ENCODE peak calls at places on chromosomes 12 and 14, in four cellular contexts. G is GM12878, I is IMR-90, N is DND-41. F is an unnamed sample.

GRCh38 chr14:64409509-64409908 is 21.4 kb downstream of the MTHFD1 start:
- DNase-seq in G (no peak), I (no peak), N (no peak), F (no peak)

GRCh38 chr14:69547701-69548348 is 26.8 kb downstream of the CCDC177 start:
- DNase-seq in G (no peak), I (no peak), N (no peak), F (no peak)

GRCh38 chr12:38586652-38587219 is 270.2 kb downstream of the ALG10B start:
- DNase-seq in G (no peak), I (no peak), N (no peak), F (no peak)

GRCh38 chr12:92929957-92930356 is 862 bp upstream of the EEA1 start:
- DNase-seq in G (no peak), I (no peak), N (no peak), F (peak)

GRCh38 chr14:44404021-44404420 is 103.1 kb downstream of the FSCB start:
- DNase-seq in G (no peak), I (no peak), N (no peak), F (no peak)

GRCh38 chr12:23648546-23648945 is 300.9 kb downstream of the SOX5 start:
- DNase-seq in G (no peak), I (no peak), N (no peak), F (no peak)

GRCh38 chr14:76546426-76547221 is 170.7 kb downstream of the ESRRB start:
- DNase-seq in G (no peak), I (no peak), N (peak), F (no peak)

GRCh38 chr12:3432176-3432742 is 58.7 kb upstream of the PRMT8 start:
- DNase-seq in G (no peak), I (no peak), N (peak), F (peak)

GRCh38 chr12:111296906-111297463 is 71.9 kb downstream of the PHETA1 start:
- DNase-seq in G (no peak), I (no peak), N (no peak), F (no peak)

GRCh38 chr14:50051106-50051505 is 65.3 kb downstream of the VCPKMT start:
- DNase-seq in G (no peak), I (no peak), N (no peak), F (no peak)

GRCh38 chr14:69582829-69583228 is 8.2 kb upstream of the CCDC177 start:
- DNase-seq in G (no peak), I (no peak), N (no peak), F (no peak)

GRCh38 chr12:63056649-63057048 is 94.4 kb downstream of the AVPR1A start:
- DNase-seq in G (no peak), I (no peak), N (no peak), F (no peak)

GRCh38 chr14:51869426-51870113 is 9.2 kb downstream of the GNG2 start:
- DNase-seq in G (no peak), I (no peak), N (no peak), F (no peak)

GRCh38 chr12:11607313-11608081 is 42.0 kb upstream of the ETV6 start:
- DNase-seq in G (no peak), I (peak), N (no peak), F (no peak)

GRCh38 chr12:8658361-8658760 is 4.3 kb downstream of the MFAP5 start:
- DNase-seq in G (no peak), I (peak), N (no peak), F (no peak)

GRCh38 chr14:103194256-103195045 is 71.2 kb downstream of the TNFAIP2 start:
- DNase-seq in G (no peak), I (peak), N (no peak), F (no peak)

GRCh38 chr12:3530548-3530947 is 39.5 kb downstream of the PRMT8 start:
- DNase-seq in G (no peak), I (no peak), N (no peak), F (no peak)

GRCh38 chr12:47651368-47652254 is 54.2 kb downstream of the RPAP3 start:
- DNase-seq in G (peak), I (peak), N (peak), F (peak)

GRCh38 chr14:102015045-102015685 is 50.8 kb downstream of the DYNC1H1 start:
- DNase-seq in G (no peak), I (peak), N (no peak), F (no peak)

GRCh38 chr12:125755512-125755911 is 690.3 kb downstream of the AACS start:
- DNase-seq in G (no peak), I (no peak), N (no peak), F (no peak)

GRCh38 chr14:104787736-104788532 is 7.6 kb downstream of the AKT1 start:
- DNase-seq in G (no peak), I (no peak), N (no peak), F (no peak)

GRCh38 chr12:49967042-49967776 is 5.5 kb downstream of the AQP5 start:
- DNase-seq in G (peak), I (peak), N (peak), F (peak)

GRCh38 chr14:91898256-91898843 is 31.0 kb upstream of the TC2N start:
- DNase-seq in G (no peak), I (no peak), N (no peak), F (no peak)

GRCh38 chr12:53955036-53955775 is 503 bp downstream of the HOXC12 start:
- DNase-seq in G (no peak), I (no peak), N (no peak), F (no peak)

GRCh38 chr14:103052407-103052806 is 4.9 kb downstream of the CDC42BPB start:
- DNase-seq in G (peak), I (no peak), N (no peak), F (no peak)

GRCh38 chr14:77917802-77918201 is 117.9 kb downstream of the ADCK1 start:
- DNase-seq in G (no peak), I (no peak), N (no peak), F (no peak)

GRCh38 chr12:69331846-69332684 is 16.1 kb upstream of the LYZ start:
- DNase-seq in G (no peak), I (no peak), N (no peak), F (no peak)

DNA sequence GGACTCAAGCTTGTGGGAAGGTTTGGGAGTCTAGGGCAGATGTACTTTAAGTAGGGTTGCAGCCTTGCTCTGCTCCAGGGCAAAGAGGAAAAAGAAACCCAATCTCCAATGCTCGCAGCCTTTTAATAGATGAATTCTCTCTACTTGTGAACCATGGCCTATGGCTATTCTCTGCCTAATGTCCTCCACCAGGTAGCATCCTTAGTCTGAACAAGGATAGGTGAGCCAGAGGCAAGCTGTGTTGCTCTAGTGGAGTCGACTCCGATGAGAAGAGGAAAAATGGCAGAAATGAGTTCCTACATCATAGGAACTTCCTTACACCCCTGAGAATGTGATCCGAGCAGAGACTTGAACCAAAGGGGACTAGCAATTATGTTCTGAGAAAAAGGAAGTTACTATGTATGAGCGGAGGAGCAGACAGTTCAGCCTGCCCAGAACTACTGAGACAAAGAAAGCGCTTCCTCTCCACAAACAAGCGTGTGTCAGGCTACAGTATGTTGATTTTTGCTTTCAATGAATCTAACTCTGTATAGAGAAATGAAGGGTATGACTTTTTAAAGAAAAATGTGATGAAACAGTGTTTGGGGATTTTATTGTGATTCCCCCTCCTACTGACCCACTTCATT is 153.6 kb upstream of the ARID2 start:
- DNase-seq in G (peak), I (no peak), N (no peak), F (no peak)
- H3K9ac ChIP-seq in G (no peak), I (no peak), N (no peak), F (no peak)

GRCh38 chr14:71692496-71692895 is 239.7 kb upstream of the RGS6 start:
- DNase-seq in G (no peak), I (peak), N (no peak), F (no peak)
- H3K27ac ChIP-seq in G (no peak), I (no peak), N (peak), F (no peak)

GRCh38 chr12:124713041-124713435 is 145.6 kb upstream of the NCOR2 start:
- DNase-seq in G (peak), I (no peak), N (no peak), F (no peak)

GRCh38 chr12:124718052-124718451 is 145.6 kb downstream of the SCARB1 start:
- DNase-seq in G (no peak), I (no peak), N (no peak), F (no peak)

GRCh38 chr12:124713436-124714082 is 146.1 kb upstream of the NCOR2 start:
- DNase-seq in G (peak), I (peak), N (peak), F (peak)

GRCh38 chr12:124716208-124717141 is 147.2 kb downstream of the SCARB1 start:
- DNase-seq in G (no peak), I (no peak), N (no peak), F (no peak)

GRCh38 chr12:124715121-124715990 is 147.9 kb upstream of the NCOR2 start:
- DNase-seq in G (no peak), I (peak), N (no peak), F (no peak)
- H3K9ac ChIP-seq in G (no peak), I (no peak), N (no peak), F (no peak)

DNA sequence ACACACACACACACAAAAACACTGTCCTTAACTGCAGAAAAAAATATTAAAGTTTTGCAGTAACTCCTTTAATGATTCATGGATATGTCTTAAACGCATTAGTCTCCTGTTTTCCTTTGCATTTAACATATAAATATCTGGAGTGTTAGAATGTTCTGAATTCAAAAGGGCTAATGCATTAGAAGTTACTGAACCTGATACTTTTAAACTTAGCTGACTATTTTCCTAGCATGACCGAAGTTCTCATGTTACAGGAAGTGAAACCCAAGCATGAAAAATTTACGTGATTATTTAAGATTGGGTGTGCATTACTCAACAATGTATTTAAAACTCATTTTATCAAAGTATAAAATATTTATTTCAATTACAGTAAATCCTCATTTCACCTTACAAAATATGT is 791.2 kb downstream of the FLRT2 start:
- DNase-seq in G (no peak), I (peak), N (no peak), F (peak)
- H3K27ac ChIP-seq in G (no peak), I (no peak), N (peak), F (peak)

GRCh38 chr12:87812711-87813110 is 216.5 kb downstream of the C12orf50 start:
- DNase-seq in G (no peak), I (no peak), N (no peak), F (no peak)
- H3K9ac ChIP-seq in G (no peak), I (no peak), N (no peak), F (no peak)

DNA sequence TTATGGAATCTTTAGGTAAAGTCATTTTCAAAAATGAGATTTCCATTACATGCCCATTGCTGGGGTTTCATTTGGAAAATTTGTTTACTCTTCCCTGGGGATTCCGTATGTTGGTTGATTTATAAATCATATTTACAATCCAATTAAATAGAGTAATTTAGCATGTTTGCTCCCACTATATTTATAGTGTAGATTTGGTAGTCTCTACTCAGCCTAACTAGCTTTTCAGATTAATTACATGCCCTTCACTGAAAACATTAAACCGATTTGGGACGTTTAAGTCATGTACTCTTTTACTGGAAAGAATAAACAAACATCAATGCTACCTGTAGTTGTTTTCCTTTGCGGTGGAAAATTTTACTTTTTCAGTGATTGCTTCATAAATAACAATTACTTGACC is 10.4 kb downstream of the PAX9 start:
- DNase-seq in G (no peak), I (no peak), N (no peak), F (no peak)
- H3K27ac ChIP-seq in G (no peak), I (no peak), N (no peak), F (no peak)

GRCh38 chr12:120472521-120472920 is 3.0 kb upstream of the SRSF9 start:
- DNase-seq in G (no peak), I (peak), N (no peak), F (no peak)
- H3K9ac ChIP-seq in G (no peak), I (no peak), N (no peak), F (no peak)

DNA sequence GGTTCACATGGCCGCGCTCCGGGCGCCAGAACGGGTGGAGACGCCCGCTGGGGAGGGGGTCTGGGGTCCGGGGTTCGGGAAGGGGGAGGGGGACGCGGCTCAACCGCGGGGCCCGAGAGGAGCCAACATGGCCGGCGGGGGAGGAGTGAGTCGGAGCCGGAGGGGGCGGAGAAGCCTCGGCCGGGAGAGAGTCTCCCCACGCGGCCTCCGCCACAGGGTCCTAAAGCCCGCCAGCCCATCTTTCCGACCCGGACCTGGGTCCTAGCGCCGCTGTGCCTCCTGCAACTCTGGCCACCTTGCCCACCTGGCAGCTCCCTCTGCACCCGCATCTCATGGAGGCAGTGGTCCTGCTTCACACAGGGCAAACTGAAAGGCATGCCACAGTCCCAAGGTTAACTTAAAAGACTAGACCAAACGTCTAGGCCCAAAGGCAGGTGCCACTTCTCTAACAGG is at the start of gene BAZ2A:
- DNase-seq in G (no peak), I (peak), N (peak), F (peak)
- H3K27ac ChIP-seq in G (peak), I (peak), N (peak), F (peak)